ENCODE peak calls at places on chromosomes 13 and 19, in five cellular contexts. U is GM12878, J is HepG2, X is K562, P is GM12891. Z is an unnamed sample.
A peak's percentile ranks its signal among the peaks of the same experiment; 100 is the strongest.

GRCh38 chr13:112754281-112755025 is 64.6 kb downstream of the ATP11A start:
- DNase-seq in P (no peak), X (no peak), J (no peak), U (no peak), Z (no peak)

GRCh38 chr19:30393046-30393445 is 20.9 kb downstream of the ZNF536 start:
- DNase-seq in U (no peak), J (no peak), P (no peak), X (no peak), Z (no peak)

GRCh38 chr19:1826557-1827521 is 14.8 kb upstream of the ATP8B3 start:
- DNase-seq in J (no peak), U (no peak), X (peak; percentile 81), P (no peak), Z (no peak)

GRCh38 chr13:20728579-20729300 is 25.2 kb downstream of the IL17D start:
- DNase-seq in X (no peak), P (no peak), U (no peak), J (no peak), Z (no peak)

GRCh38 chr13:34425307-34425949 is 516.6 kb upstream of the NBEA start:
- DNase-seq in X (no peak), U (no peak), P (no peak), J (no peak), Z (no peak)

GRCh38 chr19:49802836-49803528 is 10.1 kb downstream of the FUZ start:
- DNase-seq in X (no peak), P (no peak), J (no peak), U (no peak), Z (no peak)

GRCh38 chr19:50333235-50333736 is 4.1 kb upstream of the KCNC3 start:
- DNase-seq in P (no peak), X (peak; percentile 71), J (peak; percentile 72), U (peak; percentile 82), Z (peak; percentile 76)

GRCh38 chr19:56120371-56121179 is 520 bp downstream of the ZNF787 start:
- DNase-seq in U (no peak), X (peak; percentile 94), P (peak; percentile 81), J (peak; percentile 86), Z (peak; percentile 81)

GRCh38 chr19:4375164-4375619 is 25.2 kb downstream of the SH3GL1 start:
- DNase-seq in P (no peak), X (peak; percentile 85), U (no peak), J (peak; percentile 75), Z (no peak)

GRCh38 chr13:73672492-73672891 is 461.7 kb downstream of the KLF12 start:
- DNase-seq in X (no peak), J (peak; percentile 2), P (no peak), U (no peak), Z (no peak)

GRCh38 chr13:64278493-64278892 is 2862.8 kb upstream of the PCDH20 start:
- DNase-seq in J (no peak), X (no peak), P (no peak), U (no peak), Z (no peak)

GRCh38 chr19:38838208-38838985 is 6.8 kb upstream of the ECH1 start:
- DNase-seq in X (peak; percentile 10), J (no peak), P (no peak), U (no peak), Z (no peak)

GRCh38 chr13:96726651-96727050 is 267.6 kb downstream of the OXGR1 start:
- DNase-seq in J (no peak), U (no peak), P (no peak), X (no peak), Z (no peak)

GRCh38 chr19:3506384-3507340 is 551 bp downstream of the FZR1 start:
- DNase-seq in J (no peak), P (no peak), X (peak; percentile 57), U (no peak), Z (no peak)

GRCh38 chr19:49879243-49879960 is 1.9 kb downstream of the TBC1D17 start:
- DNase-seq in U (no peak), X (no peak), J (no peak), P (no peak), Z (no peak)

GRCh38 chr13:106492576-106493323 is 42.7 kb downstream of the EFNB2 start:
- DNase-seq in X (no peak), U (no peak), J (no peak), P (no peak), Z (no peak)

GRCh38 chr13:64849174-64849573 is 2381.0 kb downstream of the PCDH9 start:
- DNase-seq in X (no peak), U (no peak), J (no peak), P (no peak), Z (no peak)

GRCh38 chr13:97982286-97982685 is 28.8 kb downstream of the IPO5 start:
- DNase-seq in P (no peak), X (no peak), J (no peak), U (no peak), Z (no peak)

GRCh38 chr13:66693656-66694055 is 536.5 kb downstream of the PCDH9 start:
- DNase-seq in X (no peak), J (no peak), U (no peak), P (no peak), Z (no peak)

GRCh38 chr19:49335784-49336481 is 727 bp downstream of the CD37 start:
- DNase-seq in U (no peak), J (no peak), X (no peak), P (no peak), Z (no peak)

DNA sequence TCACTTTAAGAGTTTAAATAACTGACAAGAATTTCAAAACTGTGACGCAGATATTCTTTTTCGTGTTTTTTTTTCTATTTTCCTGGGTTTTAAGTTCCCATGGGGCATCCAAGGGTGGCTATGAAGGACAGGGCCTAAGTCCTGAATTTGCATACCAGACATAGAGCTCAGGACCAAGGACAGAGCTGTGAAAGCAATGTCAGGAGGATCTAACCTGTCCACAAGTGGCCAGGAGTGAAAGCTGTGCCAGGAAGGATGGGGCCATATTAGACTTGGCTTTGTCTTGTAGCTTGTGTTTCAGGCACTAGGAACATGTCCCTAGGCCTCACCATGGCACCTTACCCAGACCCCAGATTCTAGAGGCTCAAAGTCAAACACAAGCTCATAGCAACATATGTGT is 289.4 kb upstream of the MIR17HG start:
- DNase-seq in J (no peak), P (no peak), U (no peak), X (no peak), Z (no peak)
- TF ChIP-seq TAF1 in J (no peak), P (no peak), U (no peak), X (no peak), Z (no peak)

DNA sequence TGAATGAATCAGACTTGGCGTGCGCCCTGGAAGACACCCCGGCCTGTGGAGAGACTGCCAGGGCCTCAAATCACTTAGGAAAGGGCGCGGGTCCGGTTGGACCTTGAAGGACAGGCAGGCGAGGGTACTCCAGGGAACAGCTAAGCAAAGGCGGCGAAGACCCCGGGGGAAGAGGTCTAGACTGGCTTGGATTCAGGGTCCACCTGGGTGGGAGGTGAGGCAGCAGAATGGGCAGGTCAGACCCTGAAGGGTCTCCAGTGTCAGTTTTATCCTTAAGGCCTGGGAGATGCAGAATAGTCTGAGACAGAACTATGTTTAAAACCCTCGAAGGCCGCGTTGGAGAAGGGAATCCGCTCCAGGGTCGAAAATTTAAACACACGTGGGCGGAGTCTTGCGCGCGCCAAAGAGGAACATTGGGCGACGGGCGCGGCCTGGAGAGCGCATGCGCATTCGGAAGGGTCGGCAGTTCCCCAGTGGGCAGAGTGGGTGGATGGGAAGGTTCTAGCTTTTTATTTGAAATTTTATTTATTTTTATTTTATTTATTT is 567 bp upstream of the SMG9 start:
- DNase-seq in X (peak; percentile 75), J (no peak), P (no peak), U (no peak), Z (no peak)
- TF ChIP-seq POLR2AphosphoS5 in X (no peak), J (no peak), P (peak; percentile 57), U (peak; percentile 36), Z (peak; percentile 61)

DNA sequence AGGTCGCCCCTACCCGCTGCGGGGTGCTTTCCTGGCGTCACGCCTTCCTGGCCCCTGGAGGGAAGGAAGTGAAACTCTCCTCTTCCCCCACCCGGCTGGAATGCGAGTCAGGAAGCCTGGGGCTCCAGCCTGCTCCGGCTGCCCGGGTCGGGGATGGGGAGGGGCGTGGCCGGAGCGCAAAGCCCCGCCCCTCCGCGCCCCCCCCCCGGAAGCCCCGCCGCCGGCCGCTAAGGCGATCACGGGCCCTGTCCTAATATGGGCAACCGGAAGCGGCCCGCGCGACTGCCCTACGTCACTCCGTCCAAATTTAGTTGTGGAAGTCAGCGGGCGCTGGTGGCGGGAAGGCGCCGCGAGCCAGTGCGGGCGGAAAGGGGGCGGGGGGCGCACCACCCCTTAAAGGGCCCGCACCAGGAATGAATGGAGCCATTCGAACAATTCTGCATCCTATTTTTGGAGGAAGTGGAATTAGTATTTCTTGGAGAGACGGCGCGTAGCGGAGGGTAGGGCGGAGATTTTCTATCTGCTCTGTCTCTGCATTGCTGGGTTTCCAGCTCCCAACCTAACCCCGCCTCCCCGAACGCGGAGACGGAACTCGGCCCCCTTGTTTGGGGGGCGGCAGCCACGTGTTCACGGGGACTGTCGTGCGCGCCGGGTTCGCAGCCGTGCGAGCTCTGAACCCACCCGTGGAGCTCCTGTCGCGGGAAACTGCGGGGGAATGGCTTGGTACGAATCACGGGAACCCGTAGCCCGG is 1.6 kb downstream of the IER2 start:
- DNase-seq in X (peak; percentile 91), J (peak; percentile 92), P (peak; percentile 85), U (no peak), Z (peak; percentile 83)
- TF ChIP-seq POLR2A in X (peak; percentile 85), J (peak; percentile 97), P (no peak), U (peak; percentile 59), Z (peak; percentile 54)

GRCh38 chr13:91714726-91715334 is 316.4 kb downstream of the GPC5 start:
- DNase-seq in U (no peak), X (no peak), P (no peak), J (no peak), Z (no peak)
- TF ChIP-seq TAF1 in U (no peak), X (no peak), P (no peak), J (no peak), Z (no peak)

GRCh38 chr19:27793128-27793643 is 1419.8 kb downstream of the UQCRFS1 start:
- DNase-seq in J (peak; percentile 87), P (peak; percentile 32), U (peak; percentile 61), X (peak; percentile 78), Z (peak; percentile 39)
- TF ChIP-seq POLR2AphosphoS5 in J (peak; percentile 27), P (no peak), U (no peak), X (no peak), Z (no peak)

GRCh38 chr19:47257411-47258169 is 1.3 kb downstream of the CCDC9 start:
- DNase-seq in U (no peak), P (no peak), J (no peak), X (no peak), Z (no peak)
- TF ChIP-seq POLR2A in U (no peak), P (no peak), J (peak; percentile 82), X (peak; percentile 32), Z (no peak)

GRCh38 chr13:50679321-50679720 is 164.2 kb downstream of the DLEU7 start:
- DNase-seq in U (no peak), X (no peak), J (no peak), P (no peak), Z (no peak)
- TF ChIP-seq TAF1 in U (no peak), X (no peak), J (no peak), P (no peak), Z (no peak)

Z was measured in GM12892.